ENCODE peak calls at places on chromosomes 6 and 20, in eight cellular contexts. Z is SK-MEL-5, G is choroid plexus epithelial cell, M is AG10803, J is OCI-LY7, H is fibroblast of the conjunctiva, N is fibroblast of mammary gland, S is HTR-8/SVneo. Q is an unnamed sample.

GRCh38 chr20:10761232-10761631 is 87.4 kb upstream of the JAG1 start:
- DNase-seq in Z (no peak), G (peak), J (no peak), S (no peak), H (peak), N (peak), M (no peak), Q (no peak)

GRCh38 chr6:2502998-2503674 is 247.6 kb downstream of the MYLK4 start:
- DNase-seq in S (no peak), H (no peak), J (no peak), N (no peak), Z (no peak), M (no peak), G (peak), Q (no peak)

GRCh38 chr20:38799248-38799647 is 6.2 kb upstream of the PPP1R16B start:
- DNase-seq in J (no peak), S (no peak), G (no peak), M (no peak), N (no peak), H (no peak), Z (no peak), Q (no peak)

GRCh38 chr6:89980353-89980752 is 86.1 kb downstream of the GJA10 start:
- DNase-seq in Z (no peak), H (no peak), G (no peak), M (no peak), S (no peak), J (no peak), N (no peak), Q (no peak)

GRCh38 chr6:11416936-11417576 is 120.5 kb upstream of the TMEM170B start:
- DNase-seq in M (no peak), N (no peak), J (no peak), H (no peak), G (no peak), Z (no peak), S (no peak), Q (no peak)

GRCh38 chr6:136063095-136063494 is 187.0 kb downstream of the MTFR2 start:
- DNase-seq in J (no peak), S (no peak), H (no peak), N (peak), Z (no peak), G (peak), M (peak), Q (peak)

GRCh38 chr20:10225439-10226080 is 6.9 kb downstream of the SNAP25 start:
- DNase-seq in M (no peak), Z (peak), S (no peak), J (peak), H (no peak), N (peak), G (no peak), Q (peak)

GRCh38 chr6:112030965-112031660 is 22.8 kb upstream of the CCN6 start:
- DNase-seq in M (no peak), G (no peak), S (no peak), N (no peak), H (no peak), Z (no peak), J (no peak), Q (no peak)

GRCh38 chr6:147170269-147170668 is 33.9 kb upstream of the STXBP5 start:
- DNase-seq in N (peak), Z (no peak), M (peak), J (no peak), S (peak), G (peak), H (peak), Q (peak)

GRCh38 chr6:32832535-32832934 is 6.0 kb downstream of the TAP2 start:
- DNase-seq in G (no peak), H (no peak), J (no peak), N (no peak), M (no peak), Z (no peak), S (no peak), Q (no peak)

GRCh38 chr6:32153252-32153834 is 598 bp upstream of the PPT2 start:
- DNase-seq in S (peak), N (peak), H (no peak), G (peak), Z (no peak), J (no peak), M (no peak), Q (no peak)

GRCh38 chr6:113645986-113646385 is 211.2 kb upstream of the MARCKS start:
- DNase-seq in S (no peak), G (no peak), H (no peak), J (no peak), Z (no peak), N (no peak), M (no peak), Q (no peak)

Q was measured in AG08395.